ENCODE peak calls at places on chromosomes 1 and 21, in five cellular contexts. H, C, M, T and E are unnamed samples.

GRCh38 chr1:190168116-190168515 is 309.5 kb downstream of the BRINP3 start:
- DNase-seq in T (no peak), H (no peak), M (no peak), C (no peak), E (no peak)

GRCh38 chr1:235063068-235063765 is 65.4 kb downstream of the TOMM20 start:
- DNase-seq in H (no peak), C (no peak), T (no peak), M (no peak), E (no peak)

GRCh38 chr21:27570306-27570868 is 603.5 kb upstream of the ADAMTS5 start:
- DNase-seq in T (no peak), H (no peak), M (peak), C (peak), E (no peak)

GRCh38 chr1:228038387-228039005 is 31.7 kb downstream of the WNT3A start:
- DNase-seq in H (no peak), M (no peak), C (no peak), T (no peak), E (no peak)

GRCh38 chr1:211648336-211648735 is 27.1 kb downstream of the NEK2 start:
- DNase-seq in T (no peak), M (no peak), C (no peak), H (no peak), E (no peak)

GRCh38 chr1:4745560-4745959 is 91.2 kb downstream of the AJAP1 start:
- DNase-seq in M (no peak), T (peak), H (no peak), C (no peak), E (no peak)

GRCh38 chr21:38848187-38848609 is 42.5 kb downstream of the ETS2 start:
- DNase-seq in M (no peak), T (no peak), H (no peak), C (peak), E (no peak)

GRCh38 chr21:35275776-35276175 is 226.7 kb upstream of the RUNX1 start:
- DNase-seq in T (no peak), C (no peak), M (no peak), H (no peak), E (no peak)

GRCh38 chr1:177600371-177600770 is 369.5 kb downstream of the SEC16B start:
- DNase-seq in C (no peak), M (no peak), T (no peak), H (no peak), E (no peak)

GRCh38 chr1:204569478-204569877 is 53.3 kb downstream of the MDM4 start:
- DNase-seq in T (no peak), C (no peak), H (no peak), M (no peak), E (no peak)

GRCh38 chr1:20551945-20552727 is at the start of gene FAM43B:
- DNase-seq in T (no peak), M (no peak), H (no peak), C (peak), E (no peak)

GRCh38 chr1:155983191-155984023 is 5.1 kb upstream of the ARHGEF2 start:
- DNase-seq in C (peak), H (peak), M (no peak), T (peak), E (no peak)

GRCh38 chr21:36640260-36641244 is 58.4 kb upstream of the SIM2 start:
- DNase-seq in M (no peak), T (no peak), C (no peak), H (no peak), E (no peak)

GRCh38 chr1:180912801-180913616 is at the start of gene KIAA1614:
- DNase-seq in H (no peak), C (peak), M (no peak), T (no peak), E (no peak)

GRCh38 chr1:46183119-46183842 is 7.0 kb upstream of the P3R3URF start:
- DNase-seq in C (peak), H (no peak), M (peak), T (no peak), E (peak)

GRCh38 chr1:115338457-115338820 is 390 bp upstream of the NGF start:
- DNase-seq in H (no peak), T (no peak), C (no peak), M (no peak), E (no peak)

GRCh38 chr1:6123083-6123482 is 57.0 kb downstream of the CHD5 start:
- DNase-seq in H (no peak), M (no peak), T (no peak), C (no peak), E (no peak)

GRCh38 chr1:147539122-147539575 is 2.2 kb upstream of the BCL9 start:
- DNase-seq in T (peak), C (peak), H (no peak), M (no peak), E (no peak)

GRCh38 chr1:11804666-11805453 is 904 bp downstream of the MTHFR start:
- DNase-seq in C (peak), M (no peak), H (peak), T (peak), E (peak)

GRCh38 chr1:3094863-3095780 is 26.1 kb downstream of the PRDM16 start:
- DNase-seq in M (no peak), T (no peak), H (no peak), C (no peak), E (no peak)

GRCh38 chr1:226638608-226639007 is 90.0 kb downstream of the STUM start:
- DNase-seq in C (peak), M (peak), T (peak), H (no peak), E (no peak)

GRCh38 chr1:155910621-155911121 is 478 bp downstream of the RIT1 start:
- DNase-seq in M (no peak), H (peak), T (peak), C (no peak), E (no peak)

GRCh38 chr1:209720326-209720725 is 15.7 kb downstream of the HSD11B1 start:
- DNase-seq in M (no peak), T (no peak), H (no peak), C (no peak), E (no peak)

GRCh38 chr1:23403038-23403336 is 21.6 kb downstream of the TCEA3 start:
- DNase-seq in H (no peak), T (no peak), C (peak), M (no peak), E (no peak)

GRCh38 chr1:69191280-69191679 is 376.4 kb upstream of the LRRC7 start:
- DNase-seq in C (no peak), M (no peak), H (no peak), T (no peak), E (no peak)

GRCh38 chr1:48190893-48191292 is 31.6 kb upstream of the SLC5A9 start:
- DNase-seq in C (no peak), T (no peak), H (no peak), M (no peak), E (no peak)

GRCh38 chr21:37896788-37897187 is 19.5 kb downstream of the KCNJ6 start:
- DNase-seq in T (no peak), H (no peak), C (no peak), M (no peak), E (no peak)

GRCh38 chr21:42161957-42162681 is 56.8 kb upstream of the ABCG1 start:
- DNase-seq in T (peak), M (no peak), H (no peak), C (no peak), E (no peak)

GRCh38 chr1:203172184-203173115 is 3.2 kb downstream of the MYBPH start:
- DNase-seq in H (peak), T (peak), C (no peak), M (peak), E (peak)

GRCh38 chr1:204477036-204477740 is 17.4 kb downstream of the PIK3C2B start:
- DNase-seq in H (no peak), C (no peak), T (no peak), M (no peak), E (no peak)

GRCh38 chr1:50095716-50096115 is 13.0 kb upstream of the ELAVL4 start:
- DNase-seq in T (no peak), M (no peak), C (no peak), H (no peak), E (no peak)

GRCh38 chr1:23718482-23718881 is 24.8 kb upstream of the ELOA start:
- DNase-seq in T (no peak), C (no peak), M (no peak), H (peak), E (no peak)

GRCh38 chr1:150507912-150508864 is at the start of gene ECM1:
- DNase-seq in C (peak), H (no peak), M (no peak), T (no peak), E (no peak)

GRCh38 chr1:56065729-56066128 is 513.6 kb downstream of the PLPP3 start:
- DNase-seq in H (no peak), M (no peak), T (no peak), C (no peak), E (no peak)

GRCh38 chr1:46812065-46812750 is 13.4 kb downstream of the CYP4B1 start:
- DNase-seq in H (no peak), M (no peak), C (no peak), T (no peak), E (no peak)

GRCh38 chr1:223846668-223847007 is 891 bp upstream of the TP53BP2 start:
- DNase-seq in C (peak), M (no peak), T (no peak), H (no peak), E (no peak)